ENCODE peak calls at places on chromosomes 12 and 14, in ten cellular contexts. One of them, this sample, is unnamed.

GRCh38 chr12:30823140-30823669 is 68.5 kb upstream of the CAPRIN2 start:
- DNase-seq in gastrocnemius medialis: peak; percentile 22
- DNase-seq in cardiac fibroblast: peak; percentile 32
- DNase-seq in IMR-90: no peak
- DNase-seq in GM12865: peak; percentile 13
- DNase-seq in Panc1: no peak
- DNase-seq in foreskin fibroblast: no peak
- DNase-seq in WERI-Rb-1: no peak
- DNase-seq in BE2C: no peak
- DNase-seq in colonic mucosa: peak; percentile 44
- DNase-seq in this sample: no peak

GRCh38 chr12:53378222-53378621 is 1.8 kb upstream of the SP1 start:
- DNase-seq in gastrocnemius medialis: no peak
- DNase-seq in cardiac fibroblast: no peak
- DNase-seq in IMR-90: no peak
- DNase-seq in GM12865: no peak
- DNase-seq in Panc1: no peak
- DNase-seq in foreskin fibroblast: no peak
- DNase-seq in WERI-Rb-1: peak; percentile 57
- DNase-seq in BE2C: no peak
- DNase-seq in colonic mucosa: no peak
- DNase-seq in this sample: no peak

GRCh38 chr12:109736552-109737108 is 23.0 kb downstream of the FAM222A start:
- DNase-seq in gastrocnemius medialis: peak; percentile 5
- DNase-seq in cardiac fibroblast: peak; percentile 57
- DNase-seq in IMR-90: peak; percentile 53
- DNase-seq in GM12865: no peak
- DNase-seq in Panc1: no peak
- DNase-seq in foreskin fibroblast: peak; percentile 24
- DNase-seq in WERI-Rb-1: peak; percentile 26
- DNase-seq in BE2C: peak; percentile 72
- DNase-seq in colonic mucosa: no peak
- DNase-seq in this sample: no peak

GRCh38 chr12:29427964-29428363 is 47.0 kb upstream of the ERGIC2 start:
- DNase-seq in gastrocnemius medialis: no peak
- DNase-seq in cardiac fibroblast: peak; percentile 39
- DNase-seq in IMR-90: no peak
- DNase-seq in GM12865: peak; percentile 57
- DNase-seq in Panc1: no peak
- DNase-seq in foreskin fibroblast: no peak
- DNase-seq in WERI-Rb-1: no peak
- DNase-seq in BE2C: no peak
- DNase-seq in colonic mucosa: no peak
- DNase-seq in this sample: peak; percentile 44

GRCh38 chr14:65164068-65164824 is 61.9 kb upstream of the MAX start:
- DNase-seq in gastrocnemius medialis: no peak
- DNase-seq in cardiac fibroblast: peak; percentile 77
- DNase-seq in IMR-90: peak; percentile 61
- DNase-seq in GM12865: peak; percentile 76
- DNase-seq in Panc1: no peak
- DNase-seq in foreskin fibroblast: peak; percentile 32
- DNase-seq in WERI-Rb-1: peak; percentile 33
- DNase-seq in BE2C: peak; percentile 31
- DNase-seq in colonic mucosa: peak; percentile 34
- DNase-seq in this sample: no peak

GRCh38 chr12:101670007-101670671 is 27.3 kb upstream of the CHPT1 start:
- DNase-seq in gastrocnemius medialis: peak; percentile 56
- DNase-seq in cardiac fibroblast: peak; percentile 66
- DNase-seq in IMR-90: peak; percentile 58
- DNase-seq in GM12865: peak; percentile 46
- DNase-seq in Panc1: no peak
- DNase-seq in foreskin fibroblast: peak; percentile 20
- DNase-seq in WERI-Rb-1: peak; percentile 19
- DNase-seq in BE2C: peak; percentile 32
- DNase-seq in colonic mucosa: peak; percentile 70
- DNase-seq in this sample: peak; percentile 16

GRCh38 chr14:105632010-105632409 is 105.6 kb downstream of the TMEM121 start:
- DNase-seq in gastrocnemius medialis: no peak
- DNase-seq in cardiac fibroblast: no peak
- DNase-seq in IMR-90: no peak
- DNase-seq in GM12865: no peak
- DNase-seq in Panc1: no peak
- DNase-seq in foreskin fibroblast: no peak
- DNase-seq in WERI-Rb-1: no peak
- DNase-seq in BE2C: no peak
- DNase-seq in colonic mucosa: no peak
- DNase-seq in this sample: no peak

GRCh38 chr12:123163227-123163626 is 12.3 kb upstream of the PITPNM2 start:
- DNase-seq in gastrocnemius medialis: no peak
- DNase-seq in cardiac fibroblast: no peak
- DNase-seq in IMR-90: no peak
- DNase-seq in GM12865: no peak
- DNase-seq in Panc1: no peak
- DNase-seq in foreskin fibroblast: no peak
- DNase-seq in WERI-Rb-1: no peak
- DNase-seq in BE2C: no peak
- DNase-seq in colonic mucosa: no peak
- DNase-seq in this sample: no peak

GRCh38 chr12:15783288-15783687 is 5.9 kb downstream of the EPS8 start:
- DNase-seq in gastrocnemius medialis: no peak
- DNase-seq in cardiac fibroblast: peak; percentile 27
- DNase-seq in IMR-90: no peak
- DNase-seq in GM12865: no peak
- DNase-seq in Panc1: no peak
- DNase-seq in foreskin fibroblast: no peak
- DNase-seq in WERI-Rb-1: no peak
- DNase-seq in BE2C: no peak
- DNase-seq in colonic mucosa: no peak
- DNase-seq in this sample: no peak

GRCh38 chr12:15787801-15788200 is 1.4 kb downstream of the EPS8 start:
- DNase-seq in gastrocnemius medialis: no peak
- DNase-seq in cardiac fibroblast: peak; percentile 40
- DNase-seq in IMR-90: no peak
- DNase-seq in GM12865: no peak
- DNase-seq in Panc1: no peak
- DNase-seq in foreskin fibroblast: no peak
- DNase-seq in WERI-Rb-1: no peak
- DNase-seq in BE2C: no peak
- DNase-seq in colonic mucosa: no peak
- DNase-seq in this sample: no peak

GRCh38 chr12:15789215-15790171 is at the start of gene EPS8:
- DNase-seq in gastrocnemius medialis: peak; percentile 85
- DNase-seq in cardiac fibroblast: peak; percentile 92
- DNase-seq in IMR-90: peak; percentile 91
- DNase-seq in GM12865: peak; percentile 95
- DNase-seq in Panc1: no peak
- DNase-seq in foreskin fibroblast: peak; percentile 93
- DNase-seq in WERI-Rb-1: peak; percentile 93
- DNase-seq in BE2C: peak; percentile 92
- DNase-seq in colonic mucosa: peak; percentile 93
- DNase-seq in this sample: peak; percentile 44

GRCh38 chr12:15794196-15794595 is 5.0 kb upstream of the EPS8 start:
- DNase-seq in gastrocnemius medialis: no peak
- DNase-seq in cardiac fibroblast: no peak
- DNase-seq in IMR-90: no peak
- DNase-seq in GM12865: no peak
- DNase-seq in Panc1: no peak
- DNase-seq in foreskin fibroblast: no peak
- DNase-seq in WERI-Rb-1: peak; percentile 52
- DNase-seq in BE2C: no peak
- DNase-seq in colonic mucosa: no peak
- DNase-seq in this sample: no peak

DNA sequence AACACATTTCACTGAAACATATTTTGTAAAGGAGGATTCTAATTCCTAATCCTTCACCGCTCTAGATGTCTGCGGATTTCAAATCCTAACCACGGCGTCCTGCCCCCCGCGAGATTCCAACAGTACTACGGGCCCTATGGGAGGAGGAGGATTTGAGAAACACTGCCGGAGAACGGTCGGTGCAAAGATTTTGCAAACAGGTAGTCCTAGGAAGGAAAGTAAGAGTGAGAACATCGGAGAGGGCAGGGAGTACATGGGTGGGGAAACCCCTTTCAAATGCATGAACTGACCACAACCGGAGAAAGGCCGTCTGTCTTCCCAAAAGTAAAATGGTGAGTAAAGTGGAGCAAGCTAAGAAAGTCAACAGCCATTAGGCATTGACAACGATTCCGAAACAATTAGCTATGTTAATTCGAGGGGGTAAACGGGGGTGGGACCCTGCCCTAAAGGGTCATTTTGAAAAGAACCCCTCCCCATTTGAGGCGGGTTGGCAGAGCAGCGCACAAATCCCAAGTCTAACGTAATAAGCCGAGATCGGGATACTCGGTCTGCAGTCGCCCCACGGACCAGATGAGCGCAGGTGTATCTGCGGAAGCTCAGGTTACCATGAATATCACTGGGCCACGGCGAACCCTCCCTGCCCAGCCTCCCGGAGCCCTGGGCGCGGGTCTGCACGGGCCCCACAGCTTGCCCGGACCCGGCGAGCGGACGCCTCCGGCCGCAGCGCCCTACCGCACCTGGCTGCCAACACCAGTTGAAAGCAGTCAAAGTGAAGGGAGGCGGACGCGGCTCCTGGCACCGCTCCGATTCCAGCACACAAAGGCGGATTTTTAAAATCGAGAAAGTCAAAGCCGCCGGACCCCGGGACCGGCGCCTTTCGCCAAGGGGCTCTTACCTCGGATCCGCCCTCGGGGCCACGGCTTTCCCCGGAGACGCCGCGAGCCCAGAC is 648 bp downstream of the EPS8 start:
- DNase-seq in gastrocnemius medialis: peak; percentile 40
- DNase-seq in cardiac fibroblast: peak; percentile 74
- DNase-seq in IMR-90: peak; percentile 45
- DNase-seq in GM12865: peak; percentile 49
- DNase-seq in Panc1: no peak
- DNase-seq in foreskin fibroblast: peak; percentile 40
- DNase-seq in WERI-Rb-1: peak; percentile 42
- DNase-seq in BE2C: no peak
- DNase-seq in colonic mucosa: peak; percentile 68
- DNase-seq in this sample: no peak
- TF ChIP-seq CTCF in gastrocnemius medialis: no peak
- TF ChIP-seq CTCF in cardiac fibroblast: no peak
- TF ChIP-seq CTCF in IMR-90: no peak
- TF ChIP-seq CTCF in GM12865: no peak
- TF ChIP-seq CTCF in Panc1: no peak
- TF ChIP-seq CTCF in foreskin fibroblast: no peak
- TF ChIP-seq CTCF in WERI-Rb-1: no peak
- TF ChIP-seq CTCF in BE2C: no peak
- TF ChIP-seq CTCF in colonic mucosa: no peak
- TF ChIP-seq CTCF in this sample: no peak

DNA sequence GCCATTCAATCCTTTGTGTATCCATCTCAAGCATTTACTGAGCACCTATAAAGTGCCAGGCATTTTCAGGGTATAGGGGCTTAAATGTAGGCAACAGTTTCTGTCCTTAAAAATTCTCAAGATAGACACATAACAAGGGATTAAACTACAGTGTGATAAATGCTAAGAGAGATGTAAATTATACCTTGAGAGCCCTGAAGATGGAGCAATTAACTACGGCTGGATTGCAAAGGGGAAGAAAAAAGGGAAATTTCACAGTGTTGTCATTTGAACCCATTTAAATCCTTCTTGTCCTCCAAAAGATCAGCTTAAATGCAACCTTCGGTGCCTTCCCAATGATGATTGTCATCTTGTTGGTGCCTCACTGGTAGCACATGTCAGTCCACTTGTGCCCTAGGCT is 11.5 kb upstream of the IL26 start:
- DNase-seq in gastrocnemius medialis: no peak
- DNase-seq in cardiac fibroblast: peak; percentile 30
- DNase-seq in IMR-90: no peak
- DNase-seq in GM12865: no peak
- DNase-seq in Panc1: no peak
- DNase-seq in foreskin fibroblast: no peak
- DNase-seq in WERI-Rb-1: no peak
- DNase-seq in BE2C: no peak
- DNase-seq in colonic mucosa: no peak
- DNase-seq in this sample: no peak
- H3K4me3 ChIP-seq in gastrocnemius medialis: peak overlapping the region; percentile 51
- H3K4me3 ChIP-seq in cardiac fibroblast: no peak overlapping the region
- H3K4me3 ChIP-seq in IMR-90: no peak overlapping the region
- H3K4me3 ChIP-seq in GM12865: peak overlapping the region; percentile 59
- H3K4me3 ChIP-seq in Panc1: peak overlapping the region; percentile 40
- H3K4me3 ChIP-seq in foreskin fibroblast: no peak overlapping the region
- H3K4me3 ChIP-seq in WERI-Rb-1: no peak overlapping the region
- H3K4me3 ChIP-seq in BE2C: peak overlapping the region; percentile 32
- H3K4me3 ChIP-seq in colonic mucosa: peak overlapping the region; percentile 19
- H3K4me3 ChIP-seq in this sample: peak overlapping the region; percentile 28

GRCh38 chr14:90301580-90302181 is 30.1 kb downstream of the NRDE2 start:
- DNase-seq in gastrocnemius medialis: no peak
- DNase-seq in cardiac fibroblast: peak; percentile 78
- DNase-seq in IMR-90: peak; percentile 80
- DNase-seq in GM12865: peak; percentile 18
- DNase-seq in Panc1: peak; percentile 7
- DNase-seq in foreskin fibroblast: peak; percentile 64
- DNase-seq in WERI-Rb-1: no peak
- DNase-seq in BE2C: no peak
- DNase-seq in colonic mucosa: no peak
- DNase-seq in this sample: no peak
- TF ChIP-seq CTCF in gastrocnemius medialis: peak; percentile 52
- TF ChIP-seq CTCF in cardiac fibroblast: peak; percentile 38
- TF ChIP-seq CTCF in IMR-90: peak; percentile 79
- TF ChIP-seq CTCF in GM12865: peak; percentile 21
- TF ChIP-seq CTCF in Panc1: peak; percentile 60
- TF ChIP-seq CTCF in foreskin fibroblast: peak; percentile 40
- TF ChIP-seq CTCF in WERI-Rb-1: peak; percentile 53
- TF ChIP-seq CTCF in BE2C: peak; percentile 70
- TF ChIP-seq CTCF in colonic mucosa: peak; percentile 33
- TF ChIP-seq CTCF in this sample: peak; percentile 20

GRCh38 chr12:9866786-9867379 is 2.3 kb downstream of the CLEC2B start:
- DNase-seq in gastrocnemius medialis: no peak
- DNase-seq in cardiac fibroblast: no peak
- DNase-seq in IMR-90: no peak
- DNase-seq in GM12865: no peak
- DNase-seq in Panc1: no peak
- DNase-seq in foreskin fibroblast: no peak
- DNase-seq in WERI-Rb-1: no peak
- DNase-seq in BE2C: no peak
- DNase-seq in colonic mucosa: no peak
- DNase-seq in this sample: no peak

GRCh38 chr12:9868271-9868815 is 811 bp downstream of the CLEC2B start:
- DNase-seq in gastrocnemius medialis: no peak
- DNase-seq in cardiac fibroblast: peak; percentile 21
- DNase-seq in IMR-90: no peak
- DNase-seq in GM12865: peak; percentile 13
- DNase-seq in Panc1: no peak
- DNase-seq in foreskin fibroblast: no peak
- DNase-seq in WERI-Rb-1: no peak
- DNase-seq in BE2C: no peak
- DNase-seq in colonic mucosa: no peak
- DNase-seq in this sample: no peak

GRCh38 chr12:9867531-9867930 is 1.6 kb downstream of the CLEC2B start:
- DNase-seq in gastrocnemius medialis: no peak
- DNase-seq in cardiac fibroblast: peak; percentile 14
- DNase-seq in IMR-90: no peak
- DNase-seq in GM12865: no peak
- DNase-seq in Panc1: no peak
- DNase-seq in foreskin fibroblast: no peak
- DNase-seq in WERI-Rb-1: no peak
- DNase-seq in BE2C: no peak
- DNase-seq in colonic mucosa: no peak
- DNase-seq in this sample: no peak

GRCh38 chr12:9868951-9869306 is 225 bp downstream of the CLEC2B start:
- DNase-seq in gastrocnemius medialis: no peak
- DNase-seq in cardiac fibroblast: no peak
- DNase-seq in IMR-90: no peak
- DNase-seq in GM12865: no peak
- DNase-seq in Panc1: no peak
- DNase-seq in foreskin fibroblast: no peak
- DNase-seq in WERI-Rb-1: no peak
- DNase-seq in BE2C: no peak
- DNase-seq in colonic mucosa: no peak
- DNase-seq in this sample: no peak

GRCh38 chr12:9864913-9865675 is 4.1 kb downstream of the CLEC2B start:
- DNase-seq in gastrocnemius medialis: no peak
- DNase-seq in cardiac fibroblast: no peak
- DNase-seq in IMR-90: no peak
- DNase-seq in GM12865: peak; percentile 28
- DNase-seq in Panc1: no peak
- DNase-seq in foreskin fibroblast: no peak
- DNase-seq in WERI-Rb-1: no peak
- DNase-seq in BE2C: no peak
- DNase-seq in colonic mucosa: no peak
- DNase-seq in this sample: no peak
- H3K4me3 ChIP-seq in gastrocnemius medialis: peak overlapping the region; percentile 55
- H3K4me3 ChIP-seq in cardiac fibroblast: no peak overlapping the region
- H3K4me3 ChIP-seq in IMR-90: no peak overlapping the region
- H3K4me3 ChIP-seq in GM12865: peak overlapping the region; percentile 85
- H3K4me3 ChIP-seq in Panc1: no peak overlapping the region
- H3K4me3 ChIP-seq in foreskin fibroblast: no peak overlapping the region
- H3K4me3 ChIP-seq in WERI-Rb-1: no peak overlapping the region
- H3K4me3 ChIP-seq in BE2C: no peak overlapping the region
- H3K4me3 ChIP-seq in colonic mucosa: peak overlapping the region; percentile 7
- H3K4me3 ChIP-seq in this sample: no peak overlapping the region